ENCODE peak calls at places on chromosomes 7 and 10, in nine cellular contexts. S is A673, N is gastrocnemius medialis, D is IMR-90, M is right cardiac atrium, R is hepatocyte, J is transverse colon, C is left lung, O is adrenal gland. L is an unnamed sample. For H3K9me3 and H3K4me1, the result is how much of the 10 kb centered on the place peaks cover.

GRCh38 chr7:19648791-19649190 is 60.0 kb downstream of the POLR1F start:
- DNase-seq in S (no peak), N (no peak), D (no peak), M (no peak), R (no peak), J (no peak), C (no peak), O (no peak), L (no peak)

GRCh38 chr10:34124522-34125035 is 690.5 kb downstream of the PARD3 start:
- DNase-seq in S (peak), N (peak), D (peak), M (no peak), R (peak), J (no peak), C (no peak), O (peak), L (no peak)

GRCh38 chr7:131370523-131370968 is 42.9 kb downstream of the MKLN1 start:
- DNase-seq in S (no peak), N (no peak), D (peak), M (no peak), R (peak), J (no peak), C (no peak), O (no peak), L (no peak)

GRCh38 chr10:111506266-111507034 is 429.6 kb downstream of the ADRA2A start:
- DNase-seq in S (no peak), N (no peak), D (no peak), M (no peak), R (no peak), J (no peak), C (no peak), O (no peak), L (no peak)

GRCh38 chr7:117270371-117270770 is 52.5 kb downstream of the WNT2 start:
- DNase-seq in S (no peak), N (no peak), D (peak), M (no peak), R (no peak), J (no peak), C (no peak), O (no peak), L (no peak)

GRCh38 chr7:22355620-22356009 is 1.3 kb downstream of the RAPGEF5 start:
- DNase-seq in S (no peak), N (no peak), D (no peak), M (no peak), R (no peak), J (no peak), C (no peak), O (no peak), L (no peak)

GRCh38 chr10:130858626-130859025 is 452.9 kb downstream of the TCERG1L start:
- DNase-seq in S (no peak), N (no peak), D (no peak), M (no peak), R (no peak), J (no peak), C (no peak), O (no peak), L (no peak)

GRCh38 chr7:151864561-151864960 is 12.4 kb downstream of the PRKAG2 start:
- DNase-seq in S (no peak), N (no peak), D (no peak), M (no peak), R (no peak), J (no peak), C (peak), O (no peak), L (no peak)

GRCh38 chr10:24168258-24169170 is 40.4 kb upstream of the KIAA1217 start:
- DNase-seq in S (no peak), N (no peak), D (no peak), M (no peak), R (no peak), J (no peak), C (no peak), O (no peak), L (no peak)

GRCh38 chr7:66728571-66728970 is 12.0 kb upstream of the RABGEF1 start:
- DNase-seq in S (no peak), N (no peak), D (no peak), M (no peak), R (no peak), J (no peak), C (no peak), O (no peak), L (no peak)
- H3K9me3 ChIP-seq in S (under half), N (under half), D (under half), M (under half), R (under half), J (under half), C (under half), O (under half), L (under half)

DNA sequence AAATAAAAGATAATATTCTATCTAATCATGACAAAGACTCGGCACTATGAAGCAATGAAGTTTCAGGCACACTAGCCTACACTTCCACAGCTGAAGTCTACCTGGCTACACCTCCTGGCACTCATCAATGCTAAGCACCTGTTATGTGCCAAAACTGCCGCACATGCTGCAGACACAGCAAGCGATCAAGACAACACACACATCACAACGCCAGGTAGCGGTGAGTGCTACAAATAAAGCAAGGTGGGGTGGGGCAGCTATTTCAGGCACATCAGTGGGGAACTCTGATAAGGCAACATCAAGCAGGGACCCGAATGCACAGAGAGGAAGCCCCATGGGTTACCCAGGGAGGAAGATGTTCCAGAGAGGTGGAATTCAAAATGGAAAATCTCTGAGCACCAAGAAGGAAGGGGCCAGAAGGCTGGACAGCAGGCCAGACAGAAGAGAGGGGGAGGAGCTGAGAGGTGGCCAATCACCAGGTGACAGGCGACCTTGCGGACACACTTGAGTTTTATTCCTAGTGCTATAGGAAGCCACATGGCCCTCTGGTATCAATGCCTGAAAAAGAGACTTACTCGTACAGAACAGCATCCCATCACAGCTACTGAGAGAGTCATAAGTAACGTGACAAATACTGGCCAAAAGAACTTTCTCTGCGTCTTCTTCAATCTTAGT is 8.1 kb downstream of the PSAP start:
- DNase-seq in S (no peak), N (no peak), D (no peak), M (no peak), R (no peak), J (no peak), C (no peak), O (no peak), L (no peak)
- H3K4me1 ChIP-seq in S (under half), N (half or more), D (under half), M (under half), R (under half), J (under half), C (under half), O (half or more), L (under half)

DNA sequence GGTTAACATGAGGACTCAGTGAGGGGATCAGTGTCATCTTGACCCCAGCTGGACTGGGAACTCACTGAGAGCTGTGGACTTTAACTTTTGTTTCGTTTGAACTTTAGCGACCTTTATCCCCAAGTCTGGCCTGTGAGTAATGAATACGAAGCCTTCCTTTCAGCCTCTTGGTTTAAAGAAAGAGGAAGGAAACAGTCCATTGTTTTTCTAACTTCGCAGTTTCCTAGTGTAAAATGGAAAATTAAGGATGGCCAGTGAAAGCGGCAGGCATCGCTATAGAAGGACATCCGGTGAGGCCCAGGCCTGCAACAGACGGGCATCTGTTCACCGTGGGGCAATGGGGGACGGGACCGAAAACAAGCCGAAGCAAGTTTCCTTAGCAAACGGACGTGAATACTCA is 44.1 kb upstream of the ADO start:
- DNase-seq in S (no peak), N (no peak), D (no peak), M (peak), R (no peak), J (no peak), C (no peak), O (peak), L (no peak)
- H3K9me3 ChIP-seq in S (under half), N (under half), D (under half), M (under half), R (under half), J (under half), C (under half), O (under half), L (under half)

DNA sequence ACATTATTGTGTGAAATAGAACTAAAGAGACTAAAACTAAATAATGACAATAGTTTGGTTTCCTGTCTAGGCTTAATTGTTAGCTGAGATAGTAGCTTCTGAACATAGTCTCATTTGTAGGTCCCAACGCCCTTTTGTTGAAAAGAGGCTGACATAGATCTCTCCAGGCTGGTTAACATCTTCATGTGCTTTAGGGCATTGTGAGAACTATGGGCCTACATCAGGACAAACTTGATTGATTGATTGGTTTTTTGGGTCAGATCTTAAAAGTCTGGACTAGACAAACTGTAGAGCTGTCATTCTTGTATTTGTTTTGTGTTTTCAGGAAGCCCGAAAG is 869 bp downstream of the CHCHD1 start:
- DNase-seq in S (no peak), N (no peak), D (no peak), M (no peak), R (no peak), J (no peak), C (no peak), O (no peak), L (no peak)
- H3K4me1 ChIP-seq in S (under half), N (half or more), D (under half), M (under half), R (under half), J (under half), C (under half), O (under half), L (under half)

GRCh38 chr7:157825325-157825724 is 488.5 kb downstream of the DNAJB6 start:
- DNase-seq in S (no peak), N (no peak), D (no peak), M (no peak), R (no peak), J (no peak), C (no peak), O (no peak), L (no peak)
- H3K9me3 ChIP-seq in S (under half), N (under half), D (half or more), M (under half), R (under half), J (under half), C (under half), O (under half), L (under half)

DNA sequence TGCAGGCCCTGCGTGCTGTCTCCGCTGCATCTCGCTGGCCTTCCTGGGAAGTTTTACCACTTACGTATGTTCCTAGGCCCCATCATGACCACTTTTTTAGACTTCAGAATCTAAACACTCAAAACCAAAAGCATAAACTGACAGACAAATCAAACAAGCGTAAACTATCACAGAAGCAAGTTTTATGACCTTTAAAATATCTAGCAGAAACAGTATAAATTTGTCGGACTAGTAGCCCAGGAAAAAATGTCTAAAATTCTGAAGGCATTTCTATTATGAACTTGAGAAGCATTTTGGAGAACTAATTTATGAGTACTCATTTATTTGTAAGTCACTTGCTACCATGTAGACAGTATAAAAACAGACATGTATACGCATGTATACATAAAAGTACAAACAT is 10.6 kb downstream of the LRRC27 start:
- DNase-seq in S (no peak), N (no peak), D (no peak), M (no peak), R (no peak), J (no peak), C (no peak), O (no peak), L (no peak)
- H3K4me1 ChIP-seq in S (under half), N (under half), D (under half), M (under half), R (under half), J (under half), C (under half), O (under half), L (under half)

GRCh38 chr7:57202274-57202673 is 70.0 kb upstream of the ZNF479 start:
- DNase-seq in S (no peak), N (no peak), D (no peak), M (no peak), R (no peak), J (no peak), C (peak), O (no peak), L (no peak)

GRCh38 chr7:57203161-57203791 is 71.0 kb upstream of the ZNF479 start:
- DNase-seq in S (no peak), N (no peak), D (no peak), M (no peak), R (no peak), J (no peak), C (peak), O (no peak), L (no peak)

GRCh38 chr7:57204411-57204811 is 72.2 kb upstream of the ZNF479 start:
- DNase-seq in S (no peak), N (no peak), D (no peak), M (no peak), R (no peak), J (no peak), C (no peak), O (no peak), L (no peak)

GRCh38 chr7:57201021-57201894 is 69.0 kb upstream of the ZNF479 start:
- DNase-seq in S (no peak), N (no peak), D (no peak), M (no peak), R (no peak), J (no peak), C (peak), O (no peak), L (no peak)

DNA sequence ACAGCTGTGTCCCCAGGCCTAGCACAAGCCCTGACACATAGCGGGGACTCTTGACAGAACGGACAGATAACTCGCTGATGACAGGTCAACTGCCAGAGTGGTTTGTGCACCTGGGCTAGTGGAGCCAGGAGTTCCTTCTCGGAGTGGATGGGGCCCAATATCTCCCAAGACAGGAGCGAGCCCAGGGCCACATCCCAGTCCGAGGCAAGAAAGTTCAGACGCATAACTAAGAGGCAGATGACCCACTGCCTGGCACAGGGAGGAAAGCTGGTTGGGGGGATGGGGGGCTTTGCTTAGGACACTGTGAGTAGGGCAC is 69.6 kb upstream of the ZNF479 start:
- DNase-seq in S (no peak), N (no peak), D (no peak), M (no peak), R (no peak), J (no peak), C (peak), O (no peak), L (no peak)
- H3K9me3 ChIP-seq in S (under half), N (under half), D (under half), M (under half), R (under half), J (under half), C (under half), O (under half), L (under half)

L was measured in thoracic aorta.